ENCODE peak calls at places on chromosome 19, in seven cellular contexts. N is WTC11, D is GM12878, I is HEK293T, X is HCT116, O is K562, R is HepG2. J is an unnamed sample.

GRCh38 chr19:18773682-18774081 is 17.4 kb downstream of the COMP start:
- DNase-seq in D (no peak), N (no peak), I (no peak), O (no peak), X (no peak), R (no peak), J (no peak)

GRCh38 chr19:30314805-30315155 is 57.4 kb upstream of the ZNF536 start:
- DNase-seq in R (no peak), X (no peak), N (no peak), I (no peak), O (no peak), D (no peak), J (no peak)

GRCh38 chr19:19059837-19060611 is 3.8 kb upstream of the SLC25A42 start:
- DNase-seq in R (no peak), X (no peak), O (peak), D (no peak), I (no peak), N (no peak), J (no peak)

GRCh38 chr19:50258918-50259372 is 55.5 kb downstream of the MYH14 start:
- DNase-seq in N (peak), D (no peak), R (no peak), X (no peak), O (peak), I (peak), J (peak)

GRCh38 chr19:18425515-18426415 is 6.6 kb downstream of the SSBP4 start:
- DNase-seq in O (peak), N (no peak), D (no peak), X (no peak), R (no peak), I (no peak), J (no peak)

GRCh38 chr19:17294051-17294891 is 9.0 kb downstream of the ABHD8 start:
- DNase-seq in R (no peak), D (no peak), N (peak), X (no peak), O (peak), I (peak), J (no peak)

GRCh38 chr19:16628984-16629691 is 1.1 kb upstream of the MED26 start:
- DNase-seq in R (no peak), X (no peak), I (no peak), N (no peak), D (peak), O (peak), J (no peak)

GRCh38 chr19:53849237-53849676 is 18.4 kb upstream of the MYADM start:
- DNase-seq in R (no peak), I (no peak), O (no peak), D (no peak), X (no peak), N (no peak), J (no peak)

GRCh38 chr19:12871681-12872080 is 9.6 kb downstream of the DNASE2 start:
- DNase-seq in X (no peak), I (no peak), O (no peak), R (no peak), D (no peak), N (no peak), J (no peak)

GRCh38 chr19:55247621-55248099 is 11.2 kb downstream of the PPP6R1 start:
- DNase-seq in D (no peak), I (no peak), X (no peak), O (peak), R (no peak), N (no peak), J (no peak)

GRCh38 chr19:41206926-41207750 is 11.9 kb upstream of the AXL start:
- DNase-seq in N (no peak), R (no peak), D (no peak), O (peak), X (no peak), I (no peak), J (no peak)

GRCh38 chr19:17073869-17074627 is 1.2 kb downstream of the HAUS8 start:
- DNase-seq in O (peak), X (no peak), I (no peak), D (no peak), N (no peak), R (no peak), J (no peak)

DNA sequence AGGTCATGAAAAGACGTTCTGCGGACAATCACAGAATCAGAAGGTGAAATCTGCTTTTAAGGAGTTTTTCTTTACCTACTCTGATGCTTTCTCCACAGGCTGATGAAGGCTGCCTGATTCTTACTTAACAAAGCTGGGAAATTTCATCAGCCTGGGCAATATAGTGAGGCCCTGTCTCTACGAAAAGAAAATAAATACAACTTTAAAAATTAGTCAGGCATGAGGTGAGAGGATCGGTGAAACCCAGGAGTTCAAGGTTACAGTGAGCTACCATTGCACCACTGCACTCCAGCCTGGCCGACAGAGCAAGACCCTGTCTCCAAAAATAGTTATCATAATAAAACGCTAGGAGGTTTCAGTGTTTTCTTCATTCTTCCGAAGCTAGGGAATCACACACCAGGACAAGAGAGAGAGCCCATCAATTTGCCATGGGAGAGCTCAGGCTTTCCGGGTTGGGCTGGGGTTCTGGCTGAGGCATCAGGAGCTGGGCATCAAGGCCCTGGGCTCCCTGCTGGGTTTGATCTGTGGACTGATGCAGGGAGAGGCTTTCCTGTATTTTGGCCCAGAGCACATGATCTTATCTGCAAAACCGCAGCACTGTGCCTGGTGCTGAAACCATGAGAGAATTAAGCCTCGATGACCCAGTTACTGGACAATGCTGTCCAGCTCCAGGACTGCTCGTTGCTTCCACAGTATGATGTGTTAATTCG is 25.1 kb upstream of the CEBPG start:
- DNase-seq in X (no peak), O (no peak), D (no peak), N (no peak), I (no peak), R (peak), J (no peak)
- TF ChIP-seq SP1 in X (no peak), O (no peak), D (no peak), N (no peak), I (no peak), R (no peak), J (no peak)

GRCh38 chr19:45526143-45526542 is 18.9 kb downstream of the VASP start:
- DNase-seq in X (no peak), N (peak), I (peak), O (peak), R (peak), D (no peak), J (peak)
- TF ChIP-seq SP1 in X (peak), N (peak), I (peak), O (peak), R (peak), D (peak), J (peak)

GRCh38 chr19:4445963-4446668 is 11.5 kb downstream of the UBXN6 start:
- DNase-seq in R (no peak), D (no peak), O (no peak), N (no peak), I (no peak), X (no peak), J (peak)
- TF ChIP-seq SP1 in R (no peak), D (no peak), O (no peak), N (no peak), I (no peak), X (no peak), J (no peak)

GRCh38 chr19:35872180-35872579 is 3.8 kb downstream of the APLP1 start:
- DNase-seq in O (no peak), X (no peak), I (no peak), R (no peak), N (peak), D (no peak), J (no peak)

GRCh38 chr19:35871611-35872010 is 3.2 kb downstream of the APLP1 start:
- DNase-seq in R (no peak), I (no peak), N (no peak), X (no peak), D (no peak), O (no peak), J (no peak)

GRCh38 chr19:35869327-35870123 is 1.2 kb downstream of the APLP1 start:
- DNase-seq in R (peak), D (no peak), X (peak), N (peak), O (peak), I (peak), J (peak)

GRCh38 chr19:35868823-35869326 is 501 bp downstream of the APLP1 start:
- DNase-seq in N (no peak), I (no peak), R (no peak), D (no peak), O (no peak), X (no peak), J (no peak)

GRCh38 chr19:35870798-35871197 is 2.4 kb downstream of the APLP1 start:
- DNase-seq in R (no peak), X (no peak), I (no peak), O (no peak), D (no peak), N (peak), J (no peak)
- TF ChIP-seq SP1 in R (no peak), X (no peak), I (no peak), O (no peak), D (no peak), N (no peak), J (no peak)

DNA sequence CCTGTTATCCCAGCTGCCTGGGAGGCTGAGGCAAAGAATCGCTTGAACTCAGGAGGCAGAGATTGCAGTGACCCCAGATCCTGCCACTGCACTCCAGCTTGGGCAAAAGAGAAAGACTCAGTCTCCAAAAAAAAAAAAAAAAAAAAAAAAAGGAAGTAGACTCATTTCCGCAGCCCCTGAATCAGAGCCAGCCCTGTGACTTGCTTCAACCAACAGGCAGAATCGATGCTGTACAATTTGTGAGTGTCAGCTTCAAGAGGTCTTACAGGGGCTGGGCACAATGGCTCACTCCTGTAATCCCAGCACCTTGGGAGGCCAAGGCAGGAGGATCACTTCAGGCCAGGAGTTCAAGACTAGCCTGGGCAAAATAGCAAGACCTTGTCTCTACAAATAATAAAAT is 12.8 kb downstream of the ANKRD27 start:
- DNase-seq in N (no peak), X (no peak), R (no peak), D (no peak), I (no peak), O (no peak), J (no peak)
- TF ChIP-seq SP1 in N (no peak), X (no peak), R (no peak), D (no peak), I (no peak), O (no peak), J (no peak)